ENCODE peak calls at places on chromosomes 1 and 21, in seven cellular contexts. E is mucosa of descending colon; U is stimulated activated CD8-positive, alpha-beta memory T cell treated with anti-CD3 and anti-CD28 coated beads, Interleukin-15, amount 100 ng/mL, for 24 hours; N is activated T-cell treated with anti-CD3 and anti-CD28 coated beads, Interleukin-2, amount 50 U/mL, for 72 hours; M is mucosa of gallbladder; Q is midbrain; W is LHCN-M2. H is an unnamed sample.

GRCh38 chr1:55318111-55318817 is 103.1 kb upstream of the USP24 start:
- DNase-seq in E (no peak), U (no peak), N (no peak), M (no peak), Q (no peak), W (no peak), H (peak)

GRCh38 chr21:38323721-38324591 is 67.2 kb downstream of the KCNJ15 start:
- DNase-seq in E (no peak), U (no peak), N (no peak), M (no peak), Q (no peak), W (peak), H (no peak)

GRCh38 chr1:107132780-107133179 is 8.1 kb upstream of the NTNG1 start:
- DNase-seq in E (no peak), U (no peak), N (no peak), M (no peak), Q (no peak), W (no peak), H (no peak)

GRCh38 chr21:42061866-42062542 is 9.1 kb upstream of the UMODL1 start:
- DNase-seq in E (peak), U (no peak), N (peak), M (no peak), Q (no peak), W (no peak), H (no peak)

GRCh38 chr1:38029081-38029681 is 16.6 kb downstream of the UTP11 start:
- DNase-seq in E (no peak), U (no peak), N (no peak), M (no peak), Q (no peak), W (no peak), H (no peak)

GRCh38 chr1:66436378-66437135 is 97.4 kb upstream of the SGIP1 start:
- DNase-seq in E (no peak), U (no peak), N (peak), M (peak), Q (no peak), W (peak), H (no peak)

GRCh38 chr1:12368646-12369045 is 138.8 kb downstream of the VPS13D start:
- DNase-seq in E (no peak), U (no peak), N (no peak), M (no peak), Q (no peak), W (no peak), H (no peak)

GRCh38 chr1:89826594-89826993 is 5.8 kb downstream of the LRRC8D start:
- DNase-seq in E (no peak), U (no peak), N (no peak), M (no peak), Q (no peak), W (no peak), H (no peak)

GRCh38 chr21:42337830-42338729 is 12.7 kb downstream of the TFF2 start:
- DNase-seq in E (peak), U (peak), N (peak), M (peak), Q (peak), W (peak), H (peak)

GRCh38 chr1:154328318-154329151 is 3.2 kb downstream of the ATP8B2 start:
- DNase-seq in E (peak), U (peak), N (peak), M (peak), Q (peak), W (peak), H (peak)

GRCh38 chr1:204076891-204077290 is 4.0 kb downstream of the SOX13 start:
- DNase-seq in E (no peak), U (no peak), N (no peak), M (no peak), Q (no peak), W (no peak), H (no peak)

GRCh38 chr1:39561321-39561720 is 15.3 kb downstream of the PABPC4 start:
- DNase-seq in E (no peak), U (no peak), N (no peak), M (no peak), Q (no peak), W (no peak), H (no peak)